ENCODE peak calls at places on chromosome 7, in five cellular contexts. One of them, this sample, is unnamed.
A peak's percentile ranks its signal among the peaks of the same experiment; 100 is the strongest.

GRCh38 chr7:33880787-33881186 is 24.6 kb upstream of the BMPER start:
- DNase-seq in GM23248: peak; percentile 62
- DNase-seq in OCI-LY7: no peak
- DNase-seq in PC-3: peak; percentile 37
- DNase-seq in hepatocyte: no peak
- DNase-seq in this sample: no peak

GRCh38 chr7:134040988-134041387 is 86.2 kb upstream of the LRGUK start:
- DNase-seq in GM23248: no peak
- DNase-seq in OCI-LY7: no peak
- DNase-seq in PC-3: no peak
- DNase-seq in hepatocyte: no peak
- DNase-seq in this sample: no peak

GRCh38 chr7:88629559-88629958 is 129.9 kb upstream of the ZNF804B start:
- DNase-seq in OCI-LY7: no peak
- DNase-seq in PC-3: no peak
- DNase-seq in GM23248: no peak
- DNase-seq in hepatocyte: no peak
- DNase-seq in this sample: no peak

GRCh38 chr7:93060025-93060424 is 57.8 kb downstream of the SAMD9 start:
- DNase-seq in PC-3: no peak
- DNase-seq in GM23248: no peak
- DNase-seq in OCI-LY7: no peak
- DNase-seq in hepatocyte: no peak
- DNase-seq in this sample: no peak

GRCh38 chr7:140645166-140645565 is 4.6 kb upstream of the DENND2A start:
- DNase-seq in hepatocyte: no peak
- DNase-seq in GM23248: no peak
- DNase-seq in OCI-LY7: no peak
- DNase-seq in PC-3: no peak
- DNase-seq in this sample: peak; percentile 31

GRCh38 chr7:29657288-29657687 is 93.7 kb downstream of the PRR15 start:
- DNase-seq in PC-3: no peak
- DNase-seq in hepatocyte: no peak
- DNase-seq in OCI-LY7: no peak
- DNase-seq in GM23248: no peak
- DNase-seq in this sample: no peak

GRCh38 chr7:111238891-111239290 is 148.0 kb downstream of the LRRN3 start:
- DNase-seq in hepatocyte: no peak
- DNase-seq in PC-3: no peak
- DNase-seq in GM23248: peak; percentile 6
- DNase-seq in OCI-LY7: no peak
- DNase-seq in this sample: no peak

GRCh38 chr7:55117286-55117685 is 98.5 kb downstream of the EGFR start:
- DNase-seq in hepatocyte: no peak
- DNase-seq in PC-3: no peak
- DNase-seq in GM23248: no peak
- DNase-seq in OCI-LY7: no peak
- DNase-seq in this sample: no peak

GRCh38 chr7:135169141-135169935 is 1.2 kb downstream of the CYREN start:
- DNase-seq in GM23248: peak; percentile 77
- DNase-seq in hepatocyte: peak; percentile 39
- DNase-seq in PC-3: peak; percentile 82
- DNase-seq in OCI-LY7: peak; percentile 75
- DNase-seq in this sample: peak; percentile 46

GRCh38 chr7:137882261-137882668 is 35.5 kb upstream of the DGKI start:
- DNase-seq in OCI-LY7: no peak
- DNase-seq in PC-3: peak; percentile 94
- DNase-seq in GM23248: peak; percentile 99
- DNase-seq in hepatocyte: no peak
- DNase-seq in this sample: no peak

GRCh38 chr7:26127411-26127810 is 24.6 kb upstream of the NFE2L3 start:
- DNase-seq in PC-3: no peak
- DNase-seq in OCI-LY7: peak; percentile 58
- DNase-seq in hepatocyte: no peak
- DNase-seq in GM23248: no peak
- DNase-seq in this sample: no peak

GRCh38 chr7:979886-980571 is 3.0 kb upstream of the CYP2W1 start:
- DNase-seq in GM23248: no peak
- DNase-seq in PC-3: no peak
- DNase-seq in hepatocyte: no peak
- DNase-seq in OCI-LY7: peak; percentile 96
- DNase-seq in this sample: peak; percentile 48

GRCh38 chr7:27130540-27131389 is at the start of gene HOXA4:
- DNase-seq in PC-3: peak; percentile 84
- DNase-seq in hepatocyte: peak; percentile 91
- DNase-seq in OCI-LY7: peak; percentile 73
- DNase-seq in GM23248: peak; percentile 98
- DNase-seq in this sample: peak; percentile 79

GRCh38 chr7:107501593-107501992 is 31.7 kb downstream of the GPR22 start:
- DNase-seq in GM23248: peak; percentile 55
- DNase-seq in OCI-LY7: peak; percentile 41
- DNase-seq in hepatocyte: peak; percentile 17
- DNase-seq in PC-3: peak; percentile 59
- DNase-seq in this sample: peak; percentile 35

GRCh38 chr7:133602291-133602690 is 349.4 kb downstream of the EXOC4 start:
- DNase-seq in hepatocyte: no peak
- DNase-seq in GM23248: peak; percentile 72
- DNase-seq in OCI-LY7: no peak
- DNase-seq in PC-3: peak; percentile 15
- DNase-seq in this sample: no peak

GRCh38 chr7:81273601-81274397 is 354.9 kb upstream of the SEMA3C start:
- DNase-seq in OCI-LY7: no peak
- DNase-seq in GM23248: no peak
- DNase-seq in hepatocyte: no peak
- DNase-seq in PC-3: no peak
- DNase-seq in this sample: no peak

GRCh38 chr7:74343281-74344127 is 54.3 kb downstream of the CLIP2 start:
- DNase-seq in PC-3: peak; percentile 78
- DNase-seq in hepatocyte: no peak
- DNase-seq in GM23248: peak; percentile 93
- DNase-seq in OCI-LY7: no peak
- DNase-seq in this sample: no peak

GRCh38 chr7:1251796-1252542 is 19.3 kb downstream of the UNCX start:
- DNase-seq in GM23248: no peak
- DNase-seq in OCI-LY7: no peak
- DNase-seq in PC-3: no peak
- DNase-seq in hepatocyte: no peak
- DNase-seq in this sample: peak; percentile 47

GRCh38 chr7:119545118-119545517 is 727.9 kb upstream of the KCND2 start:
- DNase-seq in PC-3: peak; percentile 92
- DNase-seq in OCI-LY7: no peak
- DNase-seq in GM23248: no peak
- DNase-seq in hepatocyte: peak; percentile 13
- DNase-seq in this sample: no peak

GRCh38 chr7:47181609-47182264 is 400.2 kb downstream of the TNS3 start:
- DNase-seq in hepatocyte: no peak
- DNase-seq in OCI-LY7: no peak
- DNase-seq in GM23248: no peak
- DNase-seq in PC-3: no peak
- DNase-seq in this sample: no peak

GRCh38 chr7:128404826-128405344 is 4.9 kb downstream of the IMPDH1 start:
- DNase-seq in PC-3: peak; percentile 43
- DNase-seq in hepatocyte: no peak
- DNase-seq in OCI-LY7: peak; percentile 37
- DNase-seq in GM23248: peak; percentile 64
- DNase-seq in this sample: no peak

GRCh38 chr7:100629117-100629711 is 12.1 kb downstream of the TFR2 start:
- DNase-seq in PC-3: peak; percentile 55
- DNase-seq in GM23248: peak; percentile 32
- DNase-seq in hepatocyte: no peak
- DNase-seq in OCI-LY7: peak; percentile 65
- DNase-seq in this sample: peak; percentile 77

GRCh38 chr7:47746468-47746867 is 164.6 kb upstream of the TNS3 start:
- DNase-seq in PC-3: no peak
- DNase-seq in OCI-LY7: no peak
- DNase-seq in hepatocyte: no peak
- DNase-seq in GM23248: no peak
- DNase-seq in this sample: no peak

GRCh38 chr7:23003505-23004246 is 10.3 kb downstream of the HYCC1 start:
- DNase-seq in GM23248: peak; percentile 44
- DNase-seq in PC-3: no peak
- DNase-seq in hepatocyte: no peak
- DNase-seq in OCI-LY7: no peak
- DNase-seq in this sample: no peak

GRCh38 chr7:4682621-4683042 is 537 bp downstream of the FOXK1 start:
- DNase-seq in GM23248: peak; percentile 69
- DNase-seq in OCI-LY7: peak; percentile 51
- DNase-seq in PC-3: peak; percentile 42
- DNase-seq in hepatocyte: peak; percentile 72
- DNase-seq in this sample: no peak

GRCh38 chr7:24884401-24884800 is 95.6 kb downstream of the OSBPL3 start:
- DNase-seq in OCI-LY7: no peak
- DNase-seq in hepatocyte: no peak
- DNase-seq in GM23248: no peak
- DNase-seq in PC-3: no peak
- DNase-seq in this sample: no peak

GRCh38 chr7:326845-327304 is 36.9 kb downstream of the FOXL3 start:
- DNase-seq in GM23248: no peak
- DNase-seq in hepatocyte: peak; percentile 78
- DNase-seq in PC-3: no peak
- DNase-seq in OCI-LY7: no peak
- DNase-seq in this sample: no peak

GRCh38 chr7:46569117-46569433 is 648.0 kb upstream of the IGFBP3 start:
- DNase-seq in OCI-LY7: no peak
- DNase-seq in hepatocyte: no peak
- DNase-seq in PC-3: peak; percentile 88
- DNase-seq in GM23248: no peak
- DNase-seq in this sample: peak; percentile 6

GRCh38 chr7:36600869-36601530 is 123.3 kb downstream of the AOAH start:
- DNase-seq in GM23248: peak; percentile 41
- DNase-seq in hepatocyte: peak; percentile 56
- DNase-seq in PC-3: peak; percentile 77
- DNase-seq in OCI-LY7: no peak
- DNase-seq in this sample: no peak

GRCh38 chr7:155412416-155413253 is 45.3 kb upstream of the EN2 start:
- DNase-seq in hepatocyte: peak; percentile 77
- DNase-seq in GM23248: peak; percentile 63
- DNase-seq in PC-3: peak; percentile 57
- DNase-seq in OCI-LY7: peak; percentile 77
- DNase-seq in this sample: peak; percentile 87

GRCh38 chr7:29102554-29103151 is 43.7 kb downstream of the CPVL start:
- DNase-seq in PC-3: peak; percentile 70
- DNase-seq in GM23248: peak; percentile 80
- DNase-seq in hepatocyte: peak; percentile 74
- DNase-seq in OCI-LY7: peak; percentile 20
- DNase-seq in this sample: peak; percentile 69

GRCh38 chr7:20958474-20958873 is 171.8 kb upstream of the SP8 start:
- DNase-seq in OCI-LY7: no peak
- DNase-seq in hepatocyte: no peak
- DNase-seq in GM23248: no peak
- DNase-seq in PC-3: no peak
- DNase-seq in this sample: no peak

GRCh38 chr7:91416485-91416884 is 152.3 kb downstream of the FZD1 start:
- DNase-seq in GM23248: no peak
- DNase-seq in OCI-LY7: no peak
- DNase-seq in hepatocyte: no peak
- DNase-seq in PC-3: no peak
- DNase-seq in this sample: no peak
- TF ChIP-seq EZH2phosphoT487 in GM23248: no peak
- TF ChIP-seq EZH2phosphoT487 in OCI-LY7: no peak
- TF ChIP-seq EZH2phosphoT487 in hepatocyte: no peak
- TF ChIP-seq EZH2phosphoT487 in PC-3: no peak
- TF ChIP-seq EZH2phosphoT487 in this sample: no peak

GRCh38 chr7:150778738-150779301 is 21.3 kb downstream of the TMEM176B start:
- DNase-seq in GM23248: peak; percentile 73
- DNase-seq in PC-3: peak; percentile 78
- DNase-seq in OCI-LY7: peak; percentile 69
- DNase-seq in hepatocyte: peak; percentile 91
- DNase-seq in this sample: peak; percentile 88
- TF ChIP-seq EZH2phosphoT487 in GM23248: no peak
- TF ChIP-seq EZH2phosphoT487 in PC-3: no peak
- TF ChIP-seq EZH2phosphoT487 in OCI-LY7: no peak
- TF ChIP-seq EZH2phosphoT487 in hepatocyte: no peak
- TF ChIP-seq EZH2phosphoT487 in this sample: no peak

DNA sequence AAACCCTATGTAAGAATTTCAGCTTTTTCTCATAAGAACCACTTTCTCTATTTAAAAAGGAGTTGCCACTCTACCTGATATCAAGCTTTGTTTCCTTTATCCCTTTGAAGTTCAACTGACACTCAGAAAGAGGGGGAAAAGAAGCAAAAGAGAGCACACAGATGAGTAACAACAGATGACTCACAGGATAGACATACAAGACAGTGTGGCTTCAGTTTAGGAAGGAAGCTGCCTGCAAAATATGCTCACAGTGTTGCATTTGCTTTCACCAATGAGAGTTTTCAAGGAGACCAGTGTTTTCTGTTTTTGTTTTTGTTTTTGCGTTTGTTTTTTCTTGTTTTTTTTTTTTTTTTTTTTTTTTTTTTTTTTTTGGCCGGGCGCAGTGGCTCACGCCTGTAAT is 1181.6 kb downstream of the DNAJB9 start:
- DNase-seq in OCI-LY7: no peak
- DNase-seq in hepatocyte: no peak
- DNase-seq in GM23248: peak; percentile 25
- DNase-seq in PC-3: peak; percentile 48
- DNase-seq in this sample: no peak
- TF ChIP-seq EZH2phosphoT487 in OCI-LY7: no peak
- TF ChIP-seq EZH2phosphoT487 in hepatocyte: no peak
- TF ChIP-seq EZH2phosphoT487 in GM23248: no peak
- TF ChIP-seq EZH2phosphoT487 in PC-3: no peak
- TF ChIP-seq EZH2phosphoT487 in this sample: no peak

GRCh38 chr7:131298608-131298992 is 29.1 kb upstream of the MKLN1 start:
- DNase-seq in PC-3: no peak
- DNase-seq in GM23248: no peak
- DNase-seq in hepatocyte: no peak
- DNase-seq in OCI-LY7: no peak
- DNase-seq in this sample: no peak
- TF ChIP-seq EZH2phosphoT487 in PC-3: no peak
- TF ChIP-seq EZH2phosphoT487 in GM23248: no peak
- TF ChIP-seq EZH2phosphoT487 in hepatocyte: no peak
- TF ChIP-seq EZH2phosphoT487 in OCI-LY7: no peak
- TF ChIP-seq EZH2phosphoT487 in this sample: no peak